ENCODE peak calls at places on chromosome X, in six cellular contexts. C, D, H, R, F and E are unnamed samples.

GRCh38 chrX:130625381-130625780 is 223.6 kb downstream of the RBMX2 start:
- DNase-seq in C (no peak), D (no peak), H (no peak), R (no peak), F (no peak), E (no peak)

GRCh38 chrX:104445591-104445990 is 120.4 kb upstream of the IL1RAPL2 start:
- DNase-seq in C (no peak), D (no peak), H (no peak), R (no peak), F (no peak), E (no peak)

GRCh38 chrX:46433892-46434291 is 111.3 kb downstream of the ZNF674 start:
- DNase-seq in C (no peak), D (no peak), H (no peak), R (no peak), F (no peak), E (no peak)

GRCh38 chrX:130645955-130646583 is 244.3 kb downstream of the RBMX2 start:
- DNase-seq in C (peak; percentile 3), D (no peak), H (no peak), R (no peak), F (no peak), E (no peak)

GRCh38 chrX:53261573-53261972 is 19.8 kb downstream of the IQSEC2 start:
- DNase-seq in C (no peak), D (no peak), H (no peak), R (no peak), F (no peak), E (no peak)

GRCh38 chrX:118631586-118631985 is 95.8 kb upstream of the IL13RA1 start:
- DNase-seq in C (no peak), D (no peak), H (no peak), R (no peak), F (no peak), E (no peak)

GRCh38 chrX:47217852-47218279 is 615 bp upstream of the CDK16 start:
- DNase-seq in C (peak; percentile 97), D (peak; percentile 94), H (peak; percentile 94), R (peak; percentile 94), F (peak; percentile 100), E (peak; percentile 90)

GRCh38 chrX:21985332-21985777 is 44.8 kb downstream of the SMS start:
- DNase-seq in C (peak; percentile 50), D (peak; percentile 84), H (no peak), R (peak; percentile 62), F (peak; percentile 85), E (no peak)

GRCh38 chrX:68703849-68704248 is 56.4 kb downstream of the STARD8 start:
- DNase-seq in C (no peak), D (no peak), H (no peak), R (no peak), F (no peak), E (no peak)

GRCh38 chrX:15849555-15849954 is 5.1 kb downstream of the AP1S2 start:
- DNase-seq in C (no peak), D (no peak), H (no peak), R (no peak), F (peak; percentile 22), E (no peak)
- TF ChIP-seq CTCF in C (no peak), D (peak; percentile 48), H (peak; percentile 40), R (no peak), F (no peak), E (no peak)

GRCh38 chrX:150536455-150537116 is 31.8 kb upstream of the MTM1 start:
- DNase-seq in C (no peak), D (no peak), H (no peak), R (no peak), F (no peak), E (no peak)
- TF ChIP-seq CTCF in C (no peak), D (no peak), H (no peak), R (peak; percentile 29), F (no peak), E (no peak)

GRCh38 chrX:101803451-101803850 is 128.4 kb downstream of the ZMAT1 start:
- DNase-seq in C (no peak), D (peak; percentile 16), H (no peak), R (no peak), F (peak; percentile 16), E (no peak)
- TF ChIP-seq CTCF in C (peak; percentile 25), D (peak; percentile 64), H (peak; percentile 34), R (no peak), F (peak; percentile 68), E (no peak)

GRCh38 chrX:100615015-100615414 is 21.6 kb downstream of the TSPAN6 start:
- DNase-seq in C (peak; percentile 12), D (no peak), H (no peak), R (no peak), F (peak; percentile 59), E (no peak)
- TF ChIP-seq CTCF in C (peak; percentile 10), D (peak; percentile 74), H (no peak), R (no peak), F (peak; percentile 34), E (no peak)

GRCh38 chrX:108132034-108132433 is 40.5 kb downstream of the ATG4A start:
- DNase-seq in C (no peak), D (no peak), H (no peak), R (no peak), F (no peak), E (no peak)

GRCh38 chrX:108131471-108131870 is 39.9 kb downstream of the ATG4A start:
- DNase-seq in C (peak; percentile 6), D (no peak), H (no peak), R (no peak), F (no peak), E (no peak)

GRCh38 chrX:108130889-108131288 is 39.3 kb downstream of the ATG4A start:
- DNase-seq in C (no peak), D (no peak), H (no peak), R (no peak), F (no peak), E (no peak)

GRCh38 chrX:108138814-108139213 is 47.2 kb downstream of the ATG4A start:
- DNase-seq in C (no peak), D (no peak), H (no peak), R (no peak), F (no peak), E (no peak)

DNA sequence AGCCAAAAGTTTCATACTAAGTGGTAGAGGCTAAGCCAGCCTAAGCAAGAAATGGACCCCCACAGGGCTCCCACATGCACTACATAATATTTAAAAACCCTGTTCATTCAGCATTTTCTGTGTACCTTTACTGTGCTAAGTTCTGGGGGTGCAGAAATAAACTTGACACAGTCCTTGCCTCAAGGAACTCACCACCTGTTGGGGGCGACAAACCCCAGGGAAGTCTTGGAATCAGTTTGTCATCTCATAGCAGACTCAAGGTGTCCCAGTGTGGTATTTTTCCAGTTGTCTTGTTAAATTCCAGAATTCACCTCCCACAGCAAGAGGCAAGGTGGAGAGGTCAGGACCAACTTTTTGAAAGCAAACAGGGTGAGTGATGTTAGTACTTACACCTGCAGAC is 43.1 kb downstream of the ATG4A start:
- DNase-seq in C (no peak), D (no peak), H (no peak), R (peak; percentile 20), F (no peak), E (no peak)
- TF ChIP-seq CTCF in C (no peak), D (no peak), H (no peak), R (no peak), F (no peak), E (no peak)